ENCODE peak calls at places on chromosomes 1 and 21, in seven cellular contexts. One of them, this sample, is unnamed.

GRCh38 chr1:2544093-2544874 is 11.9 kb upstream of the TNFRSF14 start:
- DNase-seq in brain microvascular endothelial cell: no peak
- DNase-seq in CD4-positive, CD25-positive, alpha-beta regulatory T cell: no peak
- DNase-seq in Calu3: no peak
- DNase-seq in activated naive CD8-positive, alpha-beta T cell treated with anti-CD3 and anti-CD28 coated beads for 36 hours: no peak
- DNase-seq in GM12892: no peak
- DNase-seq in DMS79: no peak
- DNase-seq in this sample: peak; percentile 45

GRCh38 chr1:244918422-244919319 is 54.3 kb upstream of the HNRNPU start:
- DNase-seq in brain microvascular endothelial cell: peak; percentile 11
- DNase-seq in Calu3: peak; percentile 40
- DNase-seq in DMS79: peak; percentile 4
- DNase-seq in GM12892: peak; percentile 54
- DNase-seq in CD4-positive, CD25-positive, alpha-beta regulatory T cell: peak; percentile 46
- DNase-seq in activated naive CD8-positive, alpha-beta T cell treated with anti-CD3 and anti-CD28 coated beads for 36 hours: peak; percentile 75
- DNase-seq in this sample: peak; percentile 20

GRCh38 chr1:55212349-55213028 is 2.7 kb downstream of the USP24 start:
- DNase-seq in DMS79: peak; percentile 18
- DNase-seq in CD4-positive, CD25-positive, alpha-beta regulatory T cell: no peak
- DNase-seq in brain microvascular endothelial cell: no peak
- DNase-seq in GM12892: no peak
- DNase-seq in Calu3: no peak
- DNase-seq in activated naive CD8-positive, alpha-beta T cell treated with anti-CD3 and anti-CD28 coated beads for 36 hours: no peak
- DNase-seq in this sample: peak; percentile 15

GRCh38 chr1:151549199-151549598 is 9.1 kb downstream of the TUFT1 start:
- DNase-seq in activated naive CD8-positive, alpha-beta T cell treated with anti-CD3 and anti-CD28 coated beads for 36 hours: no peak
- DNase-seq in GM12892: no peak
- DNase-seq in DMS79: no peak
- DNase-seq in Calu3: no peak
- DNase-seq in CD4-positive, CD25-positive, alpha-beta regulatory T cell: no peak
- DNase-seq in brain microvascular endothelial cell: no peak
- DNase-seq in this sample: peak; percentile 17

GRCh38 chr1:167678838-167679237 is 42.9 kb upstream of the MPZL1 start:
- DNase-seq in GM12892: no peak
- DNase-seq in brain microvascular endothelial cell: no peak
- DNase-seq in activated naive CD8-positive, alpha-beta T cell treated with anti-CD3 and anti-CD28 coated beads for 36 hours: no peak
- DNase-seq in DMS79: no peak
- DNase-seq in Calu3: no peak
- DNase-seq in CD4-positive, CD25-positive, alpha-beta regulatory T cell: no peak
- DNase-seq in this sample: no peak

GRCh38 chr21:28518620-28519019 is 474.1 kb downstream of the LTN1 start:
- DNase-seq in GM12892: no peak
- DNase-seq in CD4-positive, CD25-positive, alpha-beta regulatory T cell: no peak
- DNase-seq in Calu3: no peak
- DNase-seq in brain microvascular endothelial cell: no peak
- DNase-seq in activated naive CD8-positive, alpha-beta T cell treated with anti-CD3 and anti-CD28 coated beads for 36 hours: no peak
- DNase-seq in DMS79: no peak
- DNase-seq in this sample: no peak

GRCh38 chr1:23772049-23772853 is 6.0 kb upstream of the PITHD1 start:
- DNase-seq in DMS79: peak; percentile 44
- DNase-seq in GM12892: no peak
- DNase-seq in CD4-positive, CD25-positive, alpha-beta regulatory T cell: peak; percentile 73
- DNase-seq in activated naive CD8-positive, alpha-beta T cell treated with anti-CD3 and anti-CD28 coated beads for 36 hours: peak; percentile 82
- DNase-seq in Calu3: peak; percentile 84
- DNase-seq in brain microvascular endothelial cell: peak; percentile 88
- DNase-seq in this sample: peak; percentile 81

GRCh38 chr1:27341525-27342252 is at the start of gene SYTL1:
- DNase-seq in GM12892: peak; percentile 84
- DNase-seq in Calu3: peak; percentile 79
- DNase-seq in brain microvascular endothelial cell: peak; percentile 64
- DNase-seq in DMS79: peak; percentile 86
- DNase-seq in activated naive CD8-positive, alpha-beta T cell treated with anti-CD3 and anti-CD28 coated beads for 36 hours: peak; percentile 80
- DNase-seq in CD4-positive, CD25-positive, alpha-beta regulatory T cell: peak; percentile 47
- DNase-seq in this sample: peak; percentile 73

GRCh38 chr1:201450721-201451291 is 18.2 kb downstream of the PHLDA3 start:
- DNase-seq in DMS79: no peak
- DNase-seq in CD4-positive, CD25-positive, alpha-beta regulatory T cell: no peak
- DNase-seq in Calu3: peak; percentile 26
- DNase-seq in brain microvascular endothelial cell: peak; percentile 68
- DNase-seq in activated naive CD8-positive, alpha-beta T cell treated with anti-CD3 and anti-CD28 coated beads for 36 hours: peak; percentile 18
- DNase-seq in GM12892: no peak
- DNase-seq in this sample: peak; percentile 76